ENCODE peak calls at places on chromosomes 1 and 21, in nine cellular contexts. One of them, this sample, is unnamed.

GRCh38 chr21:32597205-32597604 is 11.9 kb upstream of the TCP10L start:
- DNase-seq in transverse colon: no peak
- DNase-seq in germinal center: no peak
- DNase-seq in T-helper 2 cell: no peak
- DNase-seq in T-helper 9 cell: no peak
- DNase-seq in right atrium auricular region: no peak
- DNase-seq in CD4-positive, alpha-beta T cell: no peak
- DNase-seq in stimulated activated CD4-positive, alpha-beta T cell treated with anti-CD3 and anti-CD28 coated beads, Interleukin-12 subunit alpha, Interleukin-12 subunit beta, amount 100 ng/mL, for 48 hours: no peak
- DNase-seq in stimulated activated CD8-positive, alpha-beta memory T cell treated with anti-CD3 and anti-CD28 coated beads, Interleukin-15, amount 100 ng/mL, for 24 hours: no peak
- DNase-seq in this sample: no peak

GRCh38 chr1:221734187-221734586 is 7.7 kb downstream of the DUSP10 start:
- DNase-seq in transverse colon: no peak
- DNase-seq in germinal center: peak
- DNase-seq in T-helper 2 cell: no peak
- DNase-seq in T-helper 9 cell: no peak
- DNase-seq in right atrium auricular region: no peak
- DNase-seq in CD4-positive, alpha-beta T cell: no peak
- DNase-seq in stimulated activated CD4-positive, alpha-beta T cell treated with anti-CD3 and anti-CD28 coated beads, Interleukin-12 subunit alpha, Interleukin-12 subunit beta, amount 100 ng/mL, for 48 hours: no peak
- DNase-seq in stimulated activated CD8-positive, alpha-beta memory T cell treated with anti-CD3 and anti-CD28 coated beads, Interleukin-15, amount 100 ng/mL, for 24 hours: no peak
- DNase-seq in this sample: no peak

GRCh38 chr21:23127973-23128372 is 2129.8 kb downstream of the NCAM2 start:
- DNase-seq in transverse colon: no peak
- DNase-seq in germinal center: no peak
- DNase-seq in T-helper 2 cell: no peak
- DNase-seq in T-helper 9 cell: no peak
- DNase-seq in right atrium auricular region: no peak
- DNase-seq in CD4-positive, alpha-beta T cell: no peak
- DNase-seq in stimulated activated CD4-positive, alpha-beta T cell treated with anti-CD3 and anti-CD28 coated beads, Interleukin-12 subunit alpha, Interleukin-12 subunit beta, amount 100 ng/mL, for 48 hours: no peak
- DNase-seq in stimulated activated CD8-positive, alpha-beta memory T cell treated with anti-CD3 and anti-CD28 coated beads, Interleukin-15, amount 100 ng/mL, for 24 hours: no peak
- DNase-seq in this sample: no peak

GRCh38 chr1:25028910-25029599 is 99.0 kb upstream of the RUNX3 start:
- DNase-seq in transverse colon: peak
- DNase-seq in germinal center: no peak
- DNase-seq in T-helper 2 cell: no peak
- DNase-seq in T-helper 9 cell: no peak
- DNase-seq in right atrium auricular region: no peak
- DNase-seq in CD4-positive, alpha-beta T cell: no peak
- DNase-seq in stimulated activated CD4-positive, alpha-beta T cell treated with anti-CD3 and anti-CD28 coated beads, Interleukin-12 subunit alpha, Interleukin-12 subunit beta, amount 100 ng/mL, for 48 hours: peak
- DNase-seq in stimulated activated CD8-positive, alpha-beta memory T cell treated with anti-CD3 and anti-CD28 coated beads, Interleukin-15, amount 100 ng/mL, for 24 hours: no peak
- DNase-seq in this sample: no peak

GRCh38 chr1:53047737-53048344 is 14.2 kb upstream of the PODN start:
- DNase-seq in transverse colon: no peak
- DNase-seq in germinal center: no peak
- DNase-seq in T-helper 2 cell: no peak
- DNase-seq in T-helper 9 cell: no peak
- DNase-seq in right atrium auricular region: no peak
- DNase-seq in CD4-positive, alpha-beta T cell: no peak
- DNase-seq in stimulated activated CD4-positive, alpha-beta T cell treated with anti-CD3 and anti-CD28 coated beads, Interleukin-12 subunit alpha, Interleukin-12 subunit beta, amount 100 ng/mL, for 48 hours: no peak
- DNase-seq in stimulated activated CD8-positive, alpha-beta memory T cell treated with anti-CD3 and anti-CD28 coated beads, Interleukin-15, amount 100 ng/mL, for 24 hours: no peak
- DNase-seq in this sample: no peak

GRCh38 chr1:244388961-244389360 is 62.7 kb downstream of the ADSS2 start:
- DNase-seq in transverse colon: no peak
- DNase-seq in germinal center: no peak
- DNase-seq in T-helper 2 cell: no peak
- DNase-seq in T-helper 9 cell: no peak
- DNase-seq in right atrium auricular region: no peak
- DNase-seq in CD4-positive, alpha-beta T cell: no peak
- DNase-seq in stimulated activated CD4-positive, alpha-beta T cell treated with anti-CD3 and anti-CD28 coated beads, Interleukin-12 subunit alpha, Interleukin-12 subunit beta, amount 100 ng/mL, for 48 hours: no peak
- DNase-seq in stimulated activated CD8-positive, alpha-beta memory T cell treated with anti-CD3 and anti-CD28 coated beads, Interleukin-15, amount 100 ng/mL, for 24 hours: no peak
- DNase-seq in this sample: no peak

GRCh38 chr1:2788506-2789163 is 12.9 kb downstream of the TTC34 start:
- DNase-seq in transverse colon: no peak
- DNase-seq in germinal center: no peak
- DNase-seq in T-helper 2 cell: no peak
- DNase-seq in T-helper 9 cell: no peak
- DNase-seq in right atrium auricular region: no peak
- DNase-seq in CD4-positive, alpha-beta T cell: no peak
- DNase-seq in stimulated activated CD4-positive, alpha-beta T cell treated with anti-CD3 and anti-CD28 coated beads, Interleukin-12 subunit alpha, Interleukin-12 subunit beta, amount 100 ng/mL, for 48 hours: no peak
- DNase-seq in stimulated activated CD8-positive, alpha-beta memory T cell treated with anti-CD3 and anti-CD28 coated beads, Interleukin-15, amount 100 ng/mL, for 24 hours: no peak
- DNase-seq in this sample: no peak

GRCh38 chr21:31164713-31165694 is 126.7 kb upstream of the KRTAP19-8 start:
- DNase-seq in transverse colon: no peak
- DNase-seq in germinal center: no peak
- DNase-seq in T-helper 2 cell: no peak
- DNase-seq in T-helper 9 cell: no peak
- DNase-seq in right atrium auricular region: no peak
- DNase-seq in CD4-positive, alpha-beta T cell: no peak
- DNase-seq in stimulated activated CD4-positive, alpha-beta T cell treated with anti-CD3 and anti-CD28 coated beads, Interleukin-12 subunit alpha, Interleukin-12 subunit beta, amount 100 ng/mL, for 48 hours: no peak
- DNase-seq in stimulated activated CD8-positive, alpha-beta memory T cell treated with anti-CD3 and anti-CD28 coated beads, Interleukin-15, amount 100 ng/mL, for 24 hours: no peak
- DNase-seq in this sample: no peak

GRCh38 chr1:99580451-99580850 is 65.5 kb upstream of the PALMD start:
- DNase-seq in transverse colon: no peak
- DNase-seq in germinal center: no peak
- DNase-seq in T-helper 2 cell: no peak
- DNase-seq in T-helper 9 cell: no peak
- DNase-seq in right atrium auricular region: peak
- DNase-seq in CD4-positive, alpha-beta T cell: no peak
- DNase-seq in stimulated activated CD4-positive, alpha-beta T cell treated with anti-CD3 and anti-CD28 coated beads, Interleukin-12 subunit alpha, Interleukin-12 subunit beta, amount 100 ng/mL, for 48 hours: no peak
- DNase-seq in stimulated activated CD8-positive, alpha-beta memory T cell treated with anti-CD3 and anti-CD28 coated beads, Interleukin-15, amount 100 ng/mL, for 24 hours: no peak
- DNase-seq in this sample: no peak

GRCh38 chr1:227948493-227949260 is 945 bp upstream of the WNT9A start:
- DNase-seq in transverse colon: no peak
- DNase-seq in germinal center: no peak
- DNase-seq in T-helper 2 cell: no peak
- DNase-seq in T-helper 9 cell: no peak
- DNase-seq in right atrium auricular region: peak
- DNase-seq in CD4-positive, alpha-beta T cell: no peak
- DNase-seq in stimulated activated CD4-positive, alpha-beta T cell treated with anti-CD3 and anti-CD28 coated beads, Interleukin-12 subunit alpha, Interleukin-12 subunit beta, amount 100 ng/mL, for 48 hours: no peak
- DNase-seq in stimulated activated CD8-positive, alpha-beta memory T cell treated with anti-CD3 and anti-CD28 coated beads, Interleukin-15, amount 100 ng/mL, for 24 hours: no peak
- DNase-seq in this sample: no peak

GRCh38 chr1:238892612-238893011 is 493.8 kb upstream of the CHRM3 start:
- DNase-seq in transverse colon: no peak
- DNase-seq in germinal center: no peak
- DNase-seq in T-helper 2 cell: no peak
- DNase-seq in T-helper 9 cell: no peak
- DNase-seq in right atrium auricular region: no peak
- DNase-seq in CD4-positive, alpha-beta T cell: no peak
- DNase-seq in stimulated activated CD4-positive, alpha-beta T cell treated with anti-CD3 and anti-CD28 coated beads, Interleukin-12 subunit alpha, Interleukin-12 subunit beta, amount 100 ng/mL, for 48 hours: no peak
- DNase-seq in stimulated activated CD8-positive, alpha-beta memory T cell treated with anti-CD3 and anti-CD28 coated beads, Interleukin-15, amount 100 ng/mL, for 24 hours: no peak
- DNase-seq in this sample: no peak

GRCh38 chr1:175274368-175274767 is 81.8 kb upstream of the KIAA0040 start:
- DNase-seq in transverse colon: no peak
- DNase-seq in germinal center: peak
- DNase-seq in T-helper 2 cell: no peak
- DNase-seq in T-helper 9 cell: no peak
- DNase-seq in right atrium auricular region: no peak
- DNase-seq in CD4-positive, alpha-beta T cell: no peak
- DNase-seq in stimulated activated CD4-positive, alpha-beta T cell treated with anti-CD3 and anti-CD28 coated beads, Interleukin-12 subunit alpha, Interleukin-12 subunit beta, amount 100 ng/mL, for 48 hours: no peak
- DNase-seq in stimulated activated CD8-positive, alpha-beta memory T cell treated with anti-CD3 and anti-CD28 coated beads, Interleukin-15, amount 100 ng/mL, for 24 hours: no peak
- DNase-seq in this sample: no peak

GRCh38 chr1:85343612-85344255 is 67.3 kb upstream of the BCL10 start:
- DNase-seq in transverse colon: no peak
- DNase-seq in germinal center: no peak
- DNase-seq in T-helper 2 cell: no peak
- DNase-seq in T-helper 9 cell: no peak
- DNase-seq in right atrium auricular region: no peak
- DNase-seq in CD4-positive, alpha-beta T cell: no peak
- DNase-seq in stimulated activated CD4-positive, alpha-beta T cell treated with anti-CD3 and anti-CD28 coated beads, Interleukin-12 subunit alpha, Interleukin-12 subunit beta, amount 100 ng/mL, for 48 hours: no peak
- DNase-seq in stimulated activated CD8-positive, alpha-beta memory T cell treated with anti-CD3 and anti-CD28 coated beads, Interleukin-15, amount 100 ng/mL, for 24 hours: no peak
- DNase-seq in this sample: no peak

GRCh38 chr1:86419277-86419903 is 4.6 kb upstream of the CLCA2 start:
- DNase-seq in transverse colon: peak
- DNase-seq in germinal center: peak
- DNase-seq in T-helper 2 cell: no peak
- DNase-seq in T-helper 9 cell: no peak
- DNase-seq in right atrium auricular region: no peak
- DNase-seq in CD4-positive, alpha-beta T cell: peak
- DNase-seq in stimulated activated CD4-positive, alpha-beta T cell treated with anti-CD3 and anti-CD28 coated beads, Interleukin-12 subunit alpha, Interleukin-12 subunit beta, amount 100 ng/mL, for 48 hours: no peak
- DNase-seq in stimulated activated CD8-positive, alpha-beta memory T cell treated with anti-CD3 and anti-CD28 coated beads, Interleukin-15, amount 100 ng/mL, for 24 hours: no peak
- DNase-seq in this sample: peak

GRCh38 chr1:151716771-151717631 is at the start of gene CELF3:
- DNase-seq in transverse colon: no peak
- DNase-seq in germinal center: peak
- DNase-seq in T-helper 2 cell: no peak
- DNase-seq in T-helper 9 cell: no peak
- DNase-seq in right atrium auricular region: no peak
- DNase-seq in CD4-positive, alpha-beta T cell: no peak
- DNase-seq in stimulated activated CD4-positive, alpha-beta T cell treated with anti-CD3 and anti-CD28 coated beads, Interleukin-12 subunit alpha, Interleukin-12 subunit beta, amount 100 ng/mL, for 48 hours: no peak
- DNase-seq in stimulated activated CD8-positive, alpha-beta memory T cell treated with anti-CD3 and anti-CD28 coated beads, Interleukin-15, amount 100 ng/mL, for 24 hours: no peak
- DNase-seq in this sample: no peak

GRCh38 chr1:200302192-200302892 is 107.5 kb downstream of the ZNF281 start:
- DNase-seq in transverse colon: peak
- DNase-seq in germinal center: peak
- DNase-seq in T-helper 2 cell: peak
- DNase-seq in T-helper 9 cell: peak
- DNase-seq in right atrium auricular region: no peak
- DNase-seq in CD4-positive, alpha-beta T cell: peak
- DNase-seq in stimulated activated CD4-positive, alpha-beta T cell treated with anti-CD3 and anti-CD28 coated beads, Interleukin-12 subunit alpha, Interleukin-12 subunit beta, amount 100 ng/mL, for 48 hours: peak
- DNase-seq in stimulated activated CD8-positive, alpha-beta memory T cell treated with anti-CD3 and anti-CD28 coated beads, Interleukin-15, amount 100 ng/mL, for 24 hours: peak
- DNase-seq in this sample: peak

GRCh38 chr1:212433577-212434462 is 1.1 kb downstream of the NENF start:
- DNase-seq in transverse colon: no peak
- DNase-seq in germinal center: no peak
- DNase-seq in T-helper 2 cell: no peak
- DNase-seq in T-helper 9 cell: no peak
- DNase-seq in right atrium auricular region: no peak
- DNase-seq in CD4-positive, alpha-beta T cell: no peak
- DNase-seq in stimulated activated CD4-positive, alpha-beta T cell treated with anti-CD3 and anti-CD28 coated beads, Interleukin-12 subunit alpha, Interleukin-12 subunit beta, amount 100 ng/mL, for 48 hours: no peak
- DNase-seq in stimulated activated CD8-positive, alpha-beta memory T cell treated with anti-CD3 and anti-CD28 coated beads, Interleukin-15, amount 100 ng/mL, for 24 hours: no peak
- DNase-seq in this sample: no peak

GRCh38 chr1:226001852-226002666 is 2.9 kb upstream of the SDE2 start:
- DNase-seq in transverse colon: peak
- DNase-seq in germinal center: peak
- DNase-seq in T-helper 2 cell: peak
- DNase-seq in T-helper 9 cell: peak
- DNase-seq in right atrium auricular region: peak
- DNase-seq in CD4-positive, alpha-beta T cell: peak
- DNase-seq in stimulated activated CD4-positive, alpha-beta T cell treated with anti-CD3 and anti-CD28 coated beads, Interleukin-12 subunit alpha, Interleukin-12 subunit beta, amount 100 ng/mL, for 48 hours: peak
- DNase-seq in stimulated activated CD8-positive, alpha-beta memory T cell treated with anti-CD3 and anti-CD28 coated beads, Interleukin-15, amount 100 ng/mL, for 24 hours: no peak
- DNase-seq in this sample: peak

GRCh38 chr1:197692965-197693364 is 82.3 kb downstream of the DENND1B start:
- DNase-seq in transverse colon: no peak
- DNase-seq in germinal center: no peak
- DNase-seq in T-helper 2 cell: no peak
- DNase-seq in T-helper 9 cell: no peak
- DNase-seq in right atrium auricular region: no peak
- DNase-seq in CD4-positive, alpha-beta T cell: no peak
- DNase-seq in stimulated activated CD4-positive, alpha-beta T cell treated with anti-CD3 and anti-CD28 coated beads, Interleukin-12 subunit alpha, Interleukin-12 subunit beta, amount 100 ng/mL, for 48 hours: no peak
- DNase-seq in stimulated activated CD8-positive, alpha-beta memory T cell treated with anti-CD3 and anti-CD28 coated beads, Interleukin-15, amount 100 ng/mL, for 24 hours: no peak
- DNase-seq in this sample: no peak

GRCh38 chr1:43449708-43450069 is 4.0 kb downstream of the HYI start:
- DNase-seq in transverse colon: no peak
- DNase-seq in germinal center: no peak
- DNase-seq in T-helper 2 cell: no peak
- DNase-seq in T-helper 9 cell: no peak
- DNase-seq in right atrium auricular region: no peak
- DNase-seq in CD4-positive, alpha-beta T cell: no peak
- DNase-seq in stimulated activated CD4-positive, alpha-beta T cell treated with anti-CD3 and anti-CD28 coated beads, Interleukin-12 subunit alpha, Interleukin-12 subunit beta, amount 100 ng/mL, for 48 hours: no peak
- DNase-seq in stimulated activated CD8-positive, alpha-beta memory T cell treated with anti-CD3 and anti-CD28 coated beads, Interleukin-15, amount 100 ng/mL, for 24 hours: no peak
- DNase-seq in this sample: no peak

GRCh38 chr21:45029968-45030636 is 44.3 kb upstream of the ADARB1 start:
- DNase-seq in transverse colon: no peak
- DNase-seq in germinal center: no peak
- DNase-seq in T-helper 2 cell: no peak
- DNase-seq in T-helper 9 cell: no peak
- DNase-seq in right atrium auricular region: no peak
- DNase-seq in CD4-positive, alpha-beta T cell: no peak
- DNase-seq in stimulated activated CD4-positive, alpha-beta T cell treated with anti-CD3 and anti-CD28 coated beads, Interleukin-12 subunit alpha, Interleukin-12 subunit beta, amount 100 ng/mL, for 48 hours: no peak
- DNase-seq in stimulated activated CD8-positive, alpha-beta memory T cell treated with anti-CD3 and anti-CD28 coated beads, Interleukin-15, amount 100 ng/mL, for 24 hours: no peak
- DNase-seq in this sample: no peak

GRCh38 chr1:217026506-217026905 is 303.3 kb upstream of the ESRRG start:
- DNase-seq in transverse colon: no peak
- DNase-seq in germinal center: no peak
- DNase-seq in T-helper 2 cell: no peak
- DNase-seq in T-helper 9 cell: no peak
- DNase-seq in right atrium auricular region: no peak
- DNase-seq in CD4-positive, alpha-beta T cell: no peak
- DNase-seq in stimulated activated CD4-positive, alpha-beta T cell treated with anti-CD3 and anti-CD28 coated beads, Interleukin-12 subunit alpha, Interleukin-12 subunit beta, amount 100 ng/mL, for 48 hours: no peak
- DNase-seq in stimulated activated CD8-positive, alpha-beta memory T cell treated with anti-CD3 and anti-CD28 coated beads, Interleukin-15, amount 100 ng/mL, for 24 hours: no peak
- DNase-seq in this sample: no peak

GRCh38 chr1:10031461-10031860 is 1.3 kb upstream of the UBE4B start:
- DNase-seq in transverse colon: no peak
- DNase-seq in germinal center: no peak
- DNase-seq in T-helper 2 cell: no peak
- DNase-seq in T-helper 9 cell: no peak
- DNase-seq in right atrium auricular region: no peak
- DNase-seq in CD4-positive, alpha-beta T cell: no peak
- DNase-seq in stimulated activated CD4-positive, alpha-beta T cell treated with anti-CD3 and anti-CD28 coated beads, Interleukin-12 subunit alpha, Interleukin-12 subunit beta, amount 100 ng/mL, for 48 hours: no peak
- DNase-seq in stimulated activated CD8-positive, alpha-beta memory T cell treated with anti-CD3 and anti-CD28 coated beads, Interleukin-15, amount 100 ng/mL, for 24 hours: no peak
- DNase-seq in this sample: no peak